ENCODE peak calls at places on chromosomes 3 and 15, in four cellular contexts. Z is dorsolateral prefrontal cortex, S is kidney, V is colonic mucosa. I is an unnamed sample.

GRCh38 chr15:52421029-52421428 is 107.7 kb downstream of the MYO5A start:
- DNase-seq in S (no peak), V (no peak), Z (no peak), I (no peak)

GRCh38 chr15:100043069-100043641 is 298.6 kb downstream of the ADAMTS17 start:
- DNase-seq in Z (no peak), S (no peak), V (no peak), I (no peak)

GRCh38 chr15:27864719-27865118 is 234.4 kb downstream of the OCA2 start:
- DNase-seq in Z (no peak), V (no peak), S (no peak), I (no peak)

GRCh38 chr15:81097893-81098280 is 36.2 kb upstream of the CFAP161 start:
- DNase-seq in S (no peak), V (no peak), Z (no peak), I (no peak)

GRCh38 chr15:57541805-57542504 is 49.7 kb upstream of the MYZAP start:
- DNase-seq in S (no peak), V (peak), Z (peak), I (no peak)

GRCh38 chr3:15502616-15503015 is 18.9 kb downstream of the COLQ start:
- DNase-seq in V (no peak), Z (no peak), S (no peak), I (no peak)

GRCh38 chr3:187264051-187264450 is 27.5 kb downstream of the MASP1 start:
- DNase-seq in V (no peak), S (no peak), Z (no peak), I (no peak)

GRCh38 chr15:78726870-78727551 is 84.3 kb downstream of the ADAMTS7 start:
- DNase-seq in V (peak), Z (no peak), S (no peak), I (no peak)

GRCh38 chr3:128470134-128470915 is 3.6 kb upstream of the DNAJB8 start:
- DNase-seq in V (no peak), S (no peak), Z (no peak), I (no peak)

GRCh38 chr15:68492855-68493254 is 60.9 kb upstream of the ITGA11 start:
- DNase-seq in Z (no peak), S (no peak), V (no peak), I (no peak)

GRCh38 chr3:11159421-11159904 is 5.2 kb downstream of the HRH1 start:
- DNase-seq in S (no peak), V (peak), Z (no peak), I (no peak)
- TF ChIP-seq CTCF in S (no peak), V (no peak), Z (no peak), I (no peak)

GRCh38 chr15:74235962-74236361 is at the start of gene CCDC33:
- DNase-seq in V (peak), Z (no peak), S (peak), I (no peak)
- TF ChIP-seq CTCF in V (no peak), Z (no peak), S (no peak), I (no peak)

GRCh38 chr3:103056953-103057450 is 622.2 kb downstream of the ZPLD1 start:
- DNase-seq in V (no peak), S (no peak), Z (no peak), I (no peak)
- TF ChIP-seq CTCF in V (no peak), S (no peak), Z (no peak), I (no peak)

GRCh38 chr15:69749797-69750196 is 297.2 kb downstream of the RPLP1 start:
- DNase-seq in V (no peak), Z (no peak), S (no peak), I (no peak)
- TF ChIP-seq CTCF in V (peak), Z (peak), S (no peak), I (peak)

DNA sequence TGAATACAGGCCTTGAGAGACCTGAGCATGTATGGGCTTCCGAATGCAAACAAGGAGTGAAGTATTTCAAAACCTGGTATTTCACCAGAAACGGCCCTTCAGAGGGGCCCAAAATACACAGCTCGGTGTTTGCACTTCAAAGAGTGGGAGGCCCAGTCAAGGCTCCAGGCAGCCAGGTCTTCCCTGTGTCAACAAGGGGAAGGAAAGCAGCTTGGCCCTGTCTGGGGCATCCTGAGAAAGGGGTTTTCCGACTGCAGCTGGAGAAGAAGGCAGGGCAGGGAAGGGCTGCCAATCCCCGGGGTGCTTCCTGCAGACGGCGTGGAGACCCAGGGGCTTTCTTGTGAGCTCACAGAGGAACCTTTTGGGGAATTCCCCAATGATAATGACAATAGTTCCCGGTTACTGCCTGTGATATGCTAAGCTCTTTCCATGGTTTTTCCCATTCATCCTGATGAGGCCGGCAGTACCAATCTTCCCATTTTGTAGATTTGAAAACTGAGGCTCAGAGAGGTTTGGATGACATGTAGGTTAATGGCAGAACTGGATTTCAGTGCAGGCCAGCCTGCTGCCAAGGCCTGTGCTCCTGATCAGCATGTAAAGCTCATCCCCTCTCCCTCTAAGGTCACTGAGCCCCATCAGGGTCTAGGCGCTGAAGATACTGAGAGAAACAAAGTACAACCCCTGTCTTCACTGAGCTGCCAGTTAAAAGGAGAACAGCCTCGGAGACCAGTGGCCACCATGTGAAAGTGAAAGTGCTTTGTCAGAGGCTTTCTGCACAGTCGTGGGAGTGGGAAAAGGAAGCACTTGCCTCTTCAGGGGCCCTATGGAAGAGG is 43.0 kb upstream of the TLE3 start:
- DNase-seq in V (no peak), Z (no peak), S (no peak), I (no peak)
- TF ChIP-seq CTCF in V (no peak), Z (no peak), S (no peak), I (no peak)

GRCh38 chr3:45080824-45081223 is 54.7 kb downstream of the CLEC3B start:
- DNase-seq in S (no peak), V (no peak), Z (no peak), I (no peak)

GRCh38 chr3:45084361-45084760 is 58.3 kb downstream of the CLEC3B start:
- DNase-seq in S (no peak), V (no peak), Z (no peak), I (no peak)

GRCh38 chr3:45083023-45083422 is 56.9 kb downstream of the CLEC3B start:
- DNase-seq in Z (no peak), S (peak), V (no peak), I (no peak)

GRCh38 chr3:45081506-45081905 is 55.4 kb downstream of the CLEC3B start:
- DNase-seq in Z (no peak), S (no peak), V (no peak), I (no peak)

DNA sequence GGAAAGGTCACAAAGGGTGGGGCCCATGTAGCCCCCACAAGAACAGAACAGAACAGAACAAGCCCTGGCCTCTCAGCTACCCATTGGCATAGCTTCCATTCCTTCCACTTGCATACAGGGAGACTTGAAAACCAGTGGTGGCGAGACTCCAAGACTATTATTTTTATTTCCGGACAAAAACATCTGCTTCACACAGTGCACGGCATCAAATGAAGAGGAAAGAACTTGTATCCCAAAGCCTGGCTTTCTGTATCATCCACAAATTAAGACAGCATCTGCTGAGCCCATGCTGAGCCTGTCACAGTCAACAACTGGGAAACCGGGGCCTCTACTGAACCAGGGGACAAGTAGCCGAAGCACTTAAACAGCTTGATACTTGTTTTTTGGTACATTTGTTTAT is 56.0 kb downstream of the CLEC3B start:
- DNase-seq in Z (no peak), S (no peak), V (no peak), I (no peak)
- TF ChIP-seq CTCF in Z (no peak), S (no peak), V (no peak), I (no peak)

DNA sequence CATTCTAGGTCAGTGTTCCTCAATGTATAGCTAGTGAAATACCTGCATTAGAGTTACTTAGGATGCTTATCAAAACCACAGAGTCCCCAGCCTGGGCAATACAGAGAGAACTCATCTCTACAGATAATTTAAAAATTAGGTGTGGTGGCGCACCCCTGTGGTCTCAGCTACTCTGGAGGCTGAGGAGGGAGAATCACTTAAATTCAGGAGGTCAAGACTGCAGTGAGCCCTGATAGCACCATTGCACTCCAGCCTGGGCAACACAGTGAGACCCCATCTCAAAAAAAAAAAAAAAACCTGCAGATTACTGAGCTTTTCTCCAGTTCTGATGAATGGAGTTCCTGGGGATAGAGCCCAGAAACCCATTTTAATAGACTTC is 10.1 kb upstream of the MINDY2 start:
- DNase-seq in V (no peak), S (no peak), Z (no peak), I (no peak)
- TF ChIP-seq CTCF in V (no peak), S (no peak), Z (no peak), I (peak)

DNA sequence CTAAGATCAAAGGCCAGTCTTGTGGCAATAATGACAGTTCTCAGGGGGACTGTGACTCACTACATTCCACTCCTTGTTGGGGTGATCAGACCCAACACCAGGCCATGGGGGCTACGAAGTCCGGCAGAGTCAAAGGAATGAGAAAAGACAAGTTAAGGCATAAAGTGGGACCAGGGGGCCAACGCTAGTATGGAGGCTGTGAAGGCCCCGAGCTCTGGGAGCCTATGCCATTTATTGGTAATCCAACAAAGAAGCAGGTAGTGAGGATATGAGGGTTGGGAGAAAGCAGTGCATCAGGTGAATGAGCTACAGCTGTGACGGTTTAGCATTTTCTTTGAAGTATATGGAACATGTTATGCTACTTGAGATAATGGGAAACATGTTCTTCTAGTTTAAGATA is 104.4 kb upstream of the C2CD4B start:
- DNase-seq in V (no peak), S (no peak), Z (no peak), I (no peak)
- TF ChIP-seq CTCF in V (no peak), S (no peak), Z (no peak), I (no peak)